ENCODE peak calls at places on chromosomes 1 and 21, in six cellular contexts. V, S, M, E, U and B are unnamed samples.

GRCh38 chr21:42343963-42344510 is 6.8 kb downstream of the TFF2 start:
- DNase-seq in V (no peak), S (no peak), M (no peak), E (no peak), U (no peak), B (no peak)

GRCh38 chr1:158112994-158113758 is 67.5 kb upstream of the CD1D start:
- DNase-seq in V (peak), S (peak), M (no peak), E (no peak), U (peak), B (no peak)

GRCh38 chr1:166164995-166165660 is 1.7 kb downstream of the FAM78B start:
- DNase-seq in V (peak), S (peak), M (no peak), E (no peak), U (peak), B (peak)

GRCh38 chr21:28742527-28742926 is 250.2 kb downstream of the LTN1 start:
- DNase-seq in V (no peak), S (no peak), M (no peak), E (no peak), U (peak), B (no peak)

GRCh38 chr1:77888071-77888428 is 374 bp upstream of the NEXN start:
- DNase-seq in V (no peak), S (no peak), M (no peak), E (no peak), U (peak), B (no peak)

GRCh38 chr1:246801241-246802020 is 77.2 kb downstream of the SCCPDH start:
- DNase-seq in V (no peak), S (no peak), M (no peak), E (no peak), U (peak), B (no peak)

GRCh38 chr1:203338335-203339036 is 12.4 kb downstream of the FMOD start:
- DNase-seq in V (peak), S (peak), M (no peak), E (peak), U (peak), B (no peak)

GRCh38 chr1:171127481-171127880 is 36.8 kb downstream of the FMO3 start:
- DNase-seq in V (no peak), S (peak), M (no peak), E (no peak), U (peak), B (no peak)

GRCh38 chr1:51578383-51579109 is 38.3 kb upstream of the OSBPL9 start:
- DNase-seq in V (peak), S (no peak), M (no peak), E (no peak), U (no peak), B (no peak)

GRCh38 chr21:46220847-46221246 is 7.7 kb downstream of the LSS start:
- DNase-seq in V (no peak), S (no peak), M (no peak), E (no peak), U (no peak), B (no peak)

GRCh38 chr1:168396508-168396907 is 115.8 kb downstream of the TBX19 start:
- DNase-seq in V (no peak), S (no peak), M (no peak), E (no peak), U (no peak), B (no peak)

GRCh38 chr1:156146749-156147405 is 6.5 kb upstream of the SEMA4A start:
- DNase-seq in V (peak), S (no peak), M (no peak), E (peak), U (no peak), B (no peak)

GRCh38 chr1:39638965-39639332 is 494 bp downstream of the HEYL start:
- DNase-seq in V (no peak), S (no peak), M (no peak), E (no peak), U (no peak), B (no peak)

GRCh38 chr21:35195232-35195631 is 146.1 kb upstream of the RUNX1 start:
- DNase-seq in V (no peak), S (no peak), M (no peak), E (no peak), U (peak), B (no peak)

GRCh38 chr1:223492044-223492443 is 98.8 kb downstream of the CCDC185 start:
- DNase-seq in V (peak), S (no peak), M (no peak), E (no peak), U (no peak), B (no peak)

GRCh38 chr1:190452272-190452848 is 25.3 kb downstream of the BRINP3 start:
- DNase-seq in V (no peak), S (no peak), M (no peak), E (no peak), U (no peak), B (no peak)

GRCh38 chr1:25338188-25338981 is at the start of gene TMEM50A:
- DNase-seq in V (peak), S (peak), M (peak), E (peak), U (peak), B (no peak)

GRCh38 chr1:236868625-236869467 is 73.8 kb downstream of the MTR start:
- DNase-seq in V (peak), S (peak), M (no peak), E (no peak), U (peak), B (peak)

GRCh38 chr1:235004840-235005391 is 123.7 kb downstream of the TOMM20 start:
- DNase-seq in V (no peak), S (no peak), M (peak), E (no peak), U (no peak), B (no peak)

GRCh38 chr1:67572217-67572593 is 112.8 kb upstream of the GADD45A start:
- DNase-seq in V (no peak), S (no peak), M (no peak), E (no peak), U (no peak), B (no peak)

GRCh38 chr1:221122501-221122900 is 243.3 kb downstream of the HLX start:
- DNase-seq in V (no peak), S (no peak), M (no peak), E (no peak), U (no peak), B (no peak)

GRCh38 chr1:39272791-39273071 is 68.2 kb downstream of the MACF1 start:
- DNase-seq in V (no peak), S (no peak), M (no peak), E (no peak), U (no peak), B (no peak)

GRCh38 chr1:158145173-158145719 is 35.4 kb upstream of the CD1D start:
- DNase-seq in V (no peak), S (no peak), M (no peak), E (no peak), U (peak), B (no peak)

GRCh38 chr1:15322648-15323350 is 75.8 kb downstream of the FHAD1 start:
- DNase-seq in V (no peak), S (no peak), M (no peak), E (no peak), U (no peak), B (no peak)

GRCh38 chr1:10561955-10562354 is 87.2 kb downstream of the PEX14 start:
- DNase-seq in V (no peak), S (no peak), M (no peak), E (no peak), U (peak), B (no peak)

GRCh38 chr1:168391759-168392681 is 111.3 kb downstream of the TBX19 start:
- DNase-seq in V (no peak), S (no peak), M (no peak), E (peak), U (no peak), B (no peak)